ENCODE peak calls at places on chromosomes 12 and 14, in nine cellular contexts. P is Calu3; A is EL; Y is T-helper 22 cell; E is uterus; Z is C1 segment of cervical spinal cord; H is activated CD4-positive, alpha-beta T cell treated with anti-CD3 and anti-CD28 coated beads, Interleukin-2, amount 10 ng/mL, durations not matched to agents 7 days and 5 days; X is non-pigmented ciliary epithelial cell; D is stimulated activated CD4-positive, alpha-beta T cell treated with anti-CD3 and anti-CD28 coated beads, Interleukin-15, amount 100 ng/mL, for 1 hour. F is an unnamed sample.

GRCh38 chr14:103597623-103598372 is 31.2 kb upstream of the KLC1 start:
- DNase-seq in P (peak; percentile 36), A (peak; percentile 91), Y (no peak), E (peak; percentile 45), Z (no peak), H (no peak), X (peak; percentile 82), D (no peak), F (no peak)

GRCh38 chr12:60072911-60073310 is 477.1 kb downstream of the SLC16A7 start:
- DNase-seq in P (no peak), A (peak; percentile 67), Y (no peak), E (no peak), Z (no peak), H (no peak), X (no peak), D (no peak), F (no peak)

GRCh38 chr14:26596722-26597030 is 1.2 kb downstream of the NOVA1 start:
- DNase-seq in P (no peak), A (no peak), Y (no peak), E (peak; percentile 26), Z (no peak), H (no peak), X (no peak), D (no peak), F (no peak)

GRCh38 chr12:123200414-123200813 is 32.5 kb downstream of the MPHOSPH9 start:
- DNase-seq in P (no peak), A (no peak), Y (no peak), E (no peak), Z (no peak), H (no peak), X (no peak), D (no peak), F (peak; percentile 11)

GRCh38 chr12:108430245-108430644 is 84.8 kb upstream of the FICD start:
- DNase-seq in P (no peak), A (no peak), Y (no peak), E (no peak), Z (no peak), H (no peak), X (no peak), D (no peak), F (no peak)

GRCh38 chr12:42094277-42094676 is 50.4 kb downstream of the GXYLT1 start:
- DNase-seq in P (no peak), A (peak; percentile 72), Y (no peak), E (no peak), Z (no peak), H (peak; percentile 11), X (peak; percentile 48), D (no peak), F (peak; percentile 36)

GRCh38 chr12:19244312-19244711 is 114.8 kb downstream of the PLEKHA5 start:
- DNase-seq in P (no peak), A (no peak), Y (no peak), E (no peak), Z (no peak), H (no peak), X (no peak), D (no peak), F (no peak)

GRCh38 chr12:124633269-124633953 is 66.0 kb upstream of the NCOR2 start:
- DNase-seq in P (peak; percentile 68), A (no peak), Y (no peak), E (no peak), Z (no peak), H (no peak), X (no peak), D (no peak), F (no peak)

GRCh38 chr14:88682495-88683114 is 110.1 kb downstream of the EML5 start:
- DNase-seq in P (no peak), A (no peak), Y (no peak), E (no peak), Z (no peak), H (no peak), X (no peak), D (no peak), F (no peak)

GRCh38 chr12:119916111-119916510 is 39.0 kb upstream of the CIT start:
- DNase-seq in P (no peak), A (no peak), Y (no peak), E (no peak), Z (no peak), H (no peak), X (no peak), D (no peak), F (no peak)

GRCh38 chr12:24232531-24232930 is 283.1 kb upstream of the SOX5 start:
- DNase-seq in P (no peak), A (no peak), Y (no peak), E (no peak), Z (no peak), H (no peak), X (no peak), D (no peak), F (no peak)

GRCh38 chr12:120586216-120586615 is 5.0 kb upstream of the POP5 start:
- DNase-seq in P (no peak), A (no peak), Y (no peak), E (no peak), Z (no peak), H (no peak), X (no peak), D (no peak), F (no peak)

GRCh38 chr14:42214981-42215491 is 608.4 kb downstream of the LRFN5 start:
- DNase-seq in P (no peak), A (peak; percentile 58), Y (no peak), E (no peak), Z (no peak), H (no peak), X (peak; percentile 44), D (no peak), F (no peak)

GRCh38 chr12:80032967-80033366 is 66.4 kb upstream of the OTOGL start:
- DNase-seq in P (no peak), A (peak; percentile 1), Y (no peak), E (no peak), Z (no peak), H (no peak), X (no peak), D (no peak), F (no peak)

GRCh38 chr14:102530828-102531478 is 21.4 kb upstream of the ANKRD9 start:
- DNase-seq in P (no peak), A (no peak), Y (no peak), E (no peak), Z (no peak), H (no peak), X (no peak), D (no peak), F (no peak)

GRCh38 chr12:28776913-28777312 is 372.2 kb upstream of the FAR2 start:
- DNase-seq in P (no peak), A (no peak), Y (no peak), E (no peak), Z (no peak), H (no peak), X (no peak), D (no peak), F (no peak)

GRCh38 chr12:117699118-117699517 is 269.7 kb downstream of the KSR2 start:
- DNase-seq in P (no peak), A (no peak), Y (no peak), E (no peak), Z (no peak), H (no peak), X (no peak), D (no peak), F (no peak)

GRCh38 chr12:100953677-100954076 is 159.1 kb downstream of the ANO4 start:
- DNase-seq in P (no peak), A (no peak), Y (no peak), E (no peak), Z (no peak), H (no peak), X (no peak), D (no peak), F (no peak)

GRCh38 chr12:117277875-117278274 is 83.6 kb downstream of the NOS1 start:
- DNase-seq in P (no peak), A (no peak), Y (no peak), E (no peak), Z (no peak), H (no peak), X (no peak), D (no peak), F (no peak)

GRCh38 chr14:54617467-54617866 is 50.5 kb downstream of the SAMD4A start:
- DNase-seq in P (no peak), A (peak; percentile 53), Y (no peak), E (no peak), Z (no peak), H (no peak), X (no peak), D (no peak), F (no peak)

GRCh38 chr12:44317651-44318126 is 481.8 kb downstream of the TMEM117 start:
- DNase-seq in P (peak; percentile 5), A (peak; percentile 23), Y (no peak), E (no peak), Z (no peak), H (peak; percentile 7), X (peak; percentile 6), D (no peak), F (no peak)

F was measured in activated T-cell treated with anti-CD3 and anti-CD28 coated beads, Interleukin-2, amount 50 U/mL, for 72 hours.